ENCODE peak calls at places on chromosomes 4 and X, in six cellular contexts. F is CD8-positive, alpha-beta memory T cell; V is Peyer's patch; A is HuH-7.5; C is testis; I is AML-193. P is an unnamed sample.

GRCh38 chr4:148094149-148094548 is 348.1 kb downstream of the NR3C2 start:
- DNase-seq in V (no peak), A (no peak), C (no peak), I (no peak), F (no peak), P (no peak)

GRCh38 chrX:24133280-24133679 is 16.2 kb upstream of the ZFX start:
- DNase-seq in C (no peak), F (no peak), I (no peak), V (no peak), A (no peak), P (no peak)

GRCh38 chrX:65706041-65706828 is 38.8 kb downstream of the MSN start:
- DNase-seq in F (peak; percentile 34), V (no peak), I (no peak), C (no peak), A (no peak), P (no peak)

GRCh38 chrX:31099536-31100090 is 27.8 kb upstream of the FTHL17 start:
- DNase-seq in A (no peak), C (no peak), F (no peak), I (no peak), V (no peak), P (no peak)

GRCh38 chr4:7083597-7084563 is 16.0 kb upstream of the GRPEL1 start:
- DNase-seq in A (no peak), I (no peak), C (no peak), F (no peak), V (no peak), P (no peak)

GRCh38 chr4:185282968-185283367 is 73.6 kb downstream of the SNX25 start:
- DNase-seq in C (no peak), A (no peak), V (no peak), F (no peak), I (no peak), P (no peak)

GRCh38 chr4:78652282-78652876 is 100.8 kb downstream of the ANXA3 start:
- DNase-seq in I (no peak), F (no peak), C (no peak), A (no peak), V (no peak), P (no peak)

GRCh38 chrX:11438767-11439166 is 145.6 kb downstream of the AMELX start:
- DNase-seq in F (no peak), V (no peak), C (no peak), I (no peak), A (no peak), P (no peak)

GRCh38 chrX:16687514-16687913 is 25.0 kb downstream of the CTPS2 start:
- DNase-seq in V (no peak), A (no peak), C (no peak), F (no peak), I (no peak), P (no peak)

GRCh38 chrX:17380221-17380620 is 5.2 kb downstream of the NHS start:
- DNase-seq in V (no peak), C (no peak), I (no peak), A (no peak), F (no peak), P (no peak)

GRCh38 chrX:103423955-103424640 is 47.8 kb downstream of the BEX3 start:
- DNase-seq in A (no peak), C (no peak), I (no peak), F (no peak), V (no peak), P (no peak)

GRCh38 chrX:4240541-4241194 is 527.2 kb upstream of the PRKX start:
- DNase-seq in I (peak; percentile 6), F (no peak), C (no peak), A (no peak), V (no peak), P (no peak)

GRCh38 chr4:35556387-35556786 is 687.9 kb downstream of the ARAP2 start:
- DNase-seq in F (no peak), I (no peak), V (no peak), A (no peak), C (no peak), P (no peak)

GRCh38 chr4:103478729-103479128 is 241.1 kb downstream of the TACR3 start:
- DNase-seq in I (no peak), F (no peak), A (no peak), C (no peak), V (no peak), P (no peak)

GRCh38 chr4:188841523-188841922 is 702.3 kb downstream of the TRIML1 start:
- DNase-seq in F (no peak), I (no peak), V (no peak), C (no peak), A (no peak), P (no peak)

GRCh38 chr4:37188100-37188499 is 56.4 kb upstream of the NWD2 start:
- DNase-seq in C (peak; percentile 59), V (no peak), I (peak; percentile 25), F (no peak), A (no peak), P (no peak)

GRCh38 chrX:114906978-114907510 is 110.4 kb downstream of the IL13RA2 start:
- DNase-seq in A (no peak), F (no peak), V (no peak), C (no peak), I (no peak), P (no peak)

GRCh38 chr4:39103291-39103690 is 41.3 kb downstream of the KLHL5 start:
- DNase-seq in V (no peak), A (no peak), C (no peak), F (no peak), I (no peak), P (no peak)

GRCh38 chr4:76745264-76745663 is 152.7 kb downstream of the SOWAHB start:
- DNase-seq in F (no peak), V (no peak), I (no peak), C (no peak), A (no peak), P (no peak)

GRCh38 chrX:41238543-41238942 is 95.4 kb upstream of the DDX3X start:
- DNase-seq in C (no peak), V (no peak), F (no peak), A (no peak), I (peak; percentile 53), P (no peak)

GRCh38 chr4:94641702-94642560 is 115.8 kb upstream of the BMPR1B start:
- DNase-seq in A (no peak), C (no peak), F (no peak), I (no peak), V (no peak), P (no peak)

GRCh38 chr4:108116423-108117168 is 52.1 kb downstream of the LEF1 start:
- DNase-seq in F (no peak), I (no peak), A (no peak), V (no peak), C (no peak), P (no peak)

GRCh38 chr4:86368433-86368832 is 8.6 kb upstream of the MAPK10 start:
- DNase-seq in I (no peak), A (no peak), V (no peak), C (no peak), F (no peak), P (no peak)

GRCh38 chr4:82372502-82372873 is 1.3 kb downstream of the HNRNPD start:
- DNase-seq in A (no peak), V (no peak), I (peak; percentile 16), F (peak; percentile 20), C (peak; percentile 73), P (no peak)

GRCh38 chr4:89196745-89197144 is 85.4 kb downstream of the TIGD2 start:
- DNase-seq in F (no peak), A (no peak), I (no peak), V (no peak), C (no peak), P (no peak)